ENCODE peak calls at places on chromosome 20, in ten cellular contexts. One of them, this sample, is unnamed.
A peak's percentile ranks its signal among the peaks of the same experiment; 100 is the strongest.

GRCh38 chr20:6636209-6637159 is 131.0 kb upstream of the BMP2 start:
- DNase-seq in ovary: no peak
- DNase-seq in psoas muscle: no peak
- DNase-seq in left ventricle myocardium inferior: no peak
- DNase-seq in neural progenitor cell: peak; percentile 54
- DNase-seq in adrenal gland: peak; percentile 53
- DNase-seq in hepatocyte: peak; percentile 81
- DNase-seq in foreskin fibroblast: peak; percentile 14
- DNase-seq in astrocyte of the spinal cord: peak; percentile 78
- DNase-seq in fibroblast of mammary gland: peak; percentile 69
- DNase-seq in this sample: peak; percentile 69

GRCh38 chr20:47713941-47714450 is 71.3 kb downstream of the SULF2 start:
- DNase-seq in ovary: peak; percentile 71
- DNase-seq in psoas muscle: peak; percentile 66
- DNase-seq in left ventricle myocardium inferior: peak; percentile 34
- DNase-seq in neural progenitor cell: no peak
- DNase-seq in adrenal gland: peak; percentile 58
- DNase-seq in hepatocyte: no peak
- DNase-seq in foreskin fibroblast: peak; percentile 24
- DNase-seq in astrocyte of the spinal cord: peak; percentile 10
- DNase-seq in fibroblast of mammary gland: peak; percentile 51
- DNase-seq in this sample: no peak

GRCh38 chr20:44896583-44896982 is 11.1 kb downstream of the YWHAB start:
- DNase-seq in ovary: no peak
- DNase-seq in psoas muscle: no peak
- DNase-seq in left ventricle myocardium inferior: no peak
- DNase-seq in neural progenitor cell: no peak
- DNase-seq in adrenal gland: no peak
- DNase-seq in hepatocyte: no peak
- DNase-seq in foreskin fibroblast: no peak
- DNase-seq in astrocyte of the spinal cord: no peak
- DNase-seq in fibroblast of mammary gland: no peak
- DNase-seq in this sample: no peak

GRCh38 chr20:2417142-2417541 is 36.4 kb downstream of the TGM6 start:
- DNase-seq in ovary: no peak
- DNase-seq in psoas muscle: no peak
- DNase-seq in left ventricle myocardium inferior: no peak
- DNase-seq in neural progenitor cell: no peak
- DNase-seq in adrenal gland: no peak
- DNase-seq in hepatocyte: no peak
- DNase-seq in foreskin fibroblast: no peak
- DNase-seq in astrocyte of the spinal cord: no peak
- DNase-seq in fibroblast of mammary gland: no peak
- DNase-seq in this sample: no peak

GRCh38 chr20:38153011-38153329 is 12.1 kb downstream of the TGM2 start:
- DNase-seq in ovary: no peak
- DNase-seq in psoas muscle: no peak
- DNase-seq in left ventricle myocardium inferior: no peak
- DNase-seq in neural progenitor cell: no peak
- DNase-seq in adrenal gland: no peak
- DNase-seq in hepatocyte: no peak
- DNase-seq in foreskin fibroblast: no peak
- DNase-seq in astrocyte of the spinal cord: no peak
- DNase-seq in fibroblast of mammary gland: no peak
- DNase-seq in this sample: peak; percentile 70

GRCh38 chr20:41150664-41151063 is 13.3 kb downstream of the PLCG1 start:
- DNase-seq in ovary: no peak
- DNase-seq in psoas muscle: peak; percentile 6
- DNase-seq in left ventricle myocardium inferior: no peak
- DNase-seq in neural progenitor cell: no peak
- DNase-seq in adrenal gland: no peak
- DNase-seq in hepatocyte: no peak
- DNase-seq in foreskin fibroblast: peak; percentile 41
- DNase-seq in astrocyte of the spinal cord: no peak
- DNase-seq in fibroblast of mammary gland: peak; percentile 23
- DNase-seq in this sample: no peak

GRCh38 chr20:59515013-59515905 is 89.1 kb upstream of the PHACTR3 start:
- DNase-seq in ovary: peak; percentile 75
- DNase-seq in psoas muscle: peak; percentile 76
- DNase-seq in left ventricle myocardium inferior: peak; percentile 69
- DNase-seq in neural progenitor cell: peak; percentile 92
- DNase-seq in adrenal gland: peak; percentile 87
- DNase-seq in hepatocyte: peak; percentile 91
- DNase-seq in foreskin fibroblast: peak; percentile 36
- DNase-seq in astrocyte of the spinal cord: peak; percentile 38
- DNase-seq in fibroblast of mammary gland: peak; percentile 52
- DNase-seq in this sample: peak; percentile 58

GRCh38 chr20:45433316-45433715 is 17.4 kb downstream of the PIGT start:
- DNase-seq in ovary: peak; percentile 69
- DNase-seq in psoas muscle: peak; percentile 69
- DNase-seq in left ventricle myocardium inferior: peak; percentile 81
- DNase-seq in neural progenitor cell: no peak
- DNase-seq in adrenal gland: peak; percentile 67
- DNase-seq in hepatocyte: no peak
- DNase-seq in foreskin fibroblast: no peak
- DNase-seq in astrocyte of the spinal cord: peak; percentile 78
- DNase-seq in fibroblast of mammary gland: peak; percentile 63
- DNase-seq in this sample: no peak

GRCh38 chr20:38132156-38132909 is 32.7 kb downstream of the TGM2 start:
- DNase-seq in ovary: peak; percentile 28
- DNase-seq in psoas muscle: peak; percentile 34
- DNase-seq in left ventricle myocardium inferior: no peak
- DNase-seq in neural progenitor cell: no peak
- DNase-seq in adrenal gland: no peak
- DNase-seq in hepatocyte: no peak
- DNase-seq in foreskin fibroblast: no peak
- DNase-seq in astrocyte of the spinal cord: no peak
- DNase-seq in fibroblast of mammary gland: no peak
- DNase-seq in this sample: no peak

GRCh38 chr20:10419550-10420133 is 14.4 kb downstream of the MKKS start:
- DNase-seq in ovary: no peak
- DNase-seq in psoas muscle: no peak
- DNase-seq in left ventricle myocardium inferior: no peak
- DNase-seq in neural progenitor cell: no peak
- DNase-seq in adrenal gland: no peak
- DNase-seq in hepatocyte: no peak
- DNase-seq in foreskin fibroblast: no peak
- DNase-seq in astrocyte of the spinal cord: peak; percentile 36
- DNase-seq in fibroblast of mammary gland: peak; percentile 7
- DNase-seq in this sample: peak; percentile 10

DNA sequence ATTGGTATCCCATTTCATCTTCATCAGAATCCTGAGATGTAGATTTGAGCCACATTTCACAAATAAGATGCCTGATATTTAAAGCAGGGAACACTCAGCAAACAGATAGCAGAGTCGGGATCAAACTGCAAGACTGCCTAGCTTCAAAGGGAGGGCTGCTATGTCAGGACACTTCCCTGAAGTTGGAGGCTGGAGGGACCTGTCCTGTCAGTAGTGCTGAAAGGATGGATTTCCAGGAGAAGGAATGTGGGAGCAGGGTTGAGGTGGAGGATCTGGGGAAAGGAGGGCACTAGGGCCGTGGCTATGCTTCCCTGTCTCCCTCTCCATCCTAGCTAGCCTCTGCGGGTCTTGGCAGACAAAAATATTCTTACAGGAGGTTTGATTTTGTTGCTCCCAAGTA is 32.2 kb downstream of the COX4I2 start:
- DNase-seq in ovary: no peak
- DNase-seq in psoas muscle: no peak
- DNase-seq in left ventricle myocardium inferior: no peak
- DNase-seq in neural progenitor cell: peak; percentile 36
- DNase-seq in adrenal gland: no peak
- DNase-seq in hepatocyte: no peak
- DNase-seq in foreskin fibroblast: no peak
- DNase-seq in astrocyte of the spinal cord: no peak
- DNase-seq in fibroblast of mammary gland: no peak
- DNase-seq in this sample: no peak
- H3K4me3 ChIP-seq in ovary: no peak overlapping the region
- H3K4me3 ChIP-seq in psoas muscle: peak overlapping the region; percentile 8
- H3K4me3 ChIP-seq in left ventricle myocardium inferior: peak overlapping the region; percentile 33
- H3K4me3 ChIP-seq in neural progenitor cell: no peak overlapping the region
- H3K4me3 ChIP-seq in adrenal gland: no peak overlapping the region
- H3K4me3 ChIP-seq in hepatocyte: no peak overlapping the region
- H3K4me3 ChIP-seq in foreskin fibroblast: no peak overlapping the region
- H3K4me3 ChIP-seq in astrocyte of the spinal cord: no peak overlapping the region
- H3K4me3 ChIP-seq in fibroblast of mammary gland: no peak overlapping the region
- H3K4me3 ChIP-seq in this sample: no peak overlapping the region

GRCh38 chr20:17885544-17885943 is 83.0 kb downstream of the SNX5 start:
- DNase-seq in ovary: no peak
- DNase-seq in psoas muscle: no peak
- DNase-seq in left ventricle myocardium inferior: no peak
- DNase-seq in neural progenitor cell: no peak
- DNase-seq in adrenal gland: no peak
- DNase-seq in hepatocyte: no peak
- DNase-seq in foreskin fibroblast: no peak
- DNase-seq in astrocyte of the spinal cord: no peak
- DNase-seq in fibroblast of mammary gland: no peak
- DNase-seq in this sample: no peak

GRCh38 chr20:17890330-17890729 is 78.3 kb downstream of the SNX5 start:
- DNase-seq in ovary: no peak
- DNase-seq in psoas muscle: no peak
- DNase-seq in left ventricle myocardium inferior: no peak
- DNase-seq in neural progenitor cell: no peak
- DNase-seq in adrenal gland: no peak
- DNase-seq in hepatocyte: no peak
- DNase-seq in foreskin fibroblast: no peak
- DNase-seq in astrocyte of the spinal cord: no peak
- DNase-seq in fibroblast of mammary gland: no peak
- DNase-seq in this sample: no peak

GRCh38 chr20:17887331-17888030 is 81.1 kb downstream of the SNX5 start:
- DNase-seq in ovary: no peak
- DNase-seq in psoas muscle: no peak
- DNase-seq in left ventricle myocardium inferior: no peak
- DNase-seq in neural progenitor cell: no peak
- DNase-seq in adrenal gland: no peak
- DNase-seq in hepatocyte: no peak
- DNase-seq in foreskin fibroblast: no peak
- DNase-seq in astrocyte of the spinal cord: no peak
- DNase-seq in fibroblast of mammary gland: no peak
- DNase-seq in this sample: no peak

GRCh38 chr20:17888044-17888443 is 80.5 kb downstream of the SNX5 start:
- DNase-seq in ovary: no peak
- DNase-seq in psoas muscle: no peak
- DNase-seq in left ventricle myocardium inferior: no peak
- DNase-seq in neural progenitor cell: no peak
- DNase-seq in adrenal gland: no peak
- DNase-seq in hepatocyte: no peak
- DNase-seq in foreskin fibroblast: no peak
- DNase-seq in astrocyte of the spinal cord: no peak
- DNase-seq in fibroblast of mammary gland: no peak
- DNase-seq in this sample: no peak

DNA sequence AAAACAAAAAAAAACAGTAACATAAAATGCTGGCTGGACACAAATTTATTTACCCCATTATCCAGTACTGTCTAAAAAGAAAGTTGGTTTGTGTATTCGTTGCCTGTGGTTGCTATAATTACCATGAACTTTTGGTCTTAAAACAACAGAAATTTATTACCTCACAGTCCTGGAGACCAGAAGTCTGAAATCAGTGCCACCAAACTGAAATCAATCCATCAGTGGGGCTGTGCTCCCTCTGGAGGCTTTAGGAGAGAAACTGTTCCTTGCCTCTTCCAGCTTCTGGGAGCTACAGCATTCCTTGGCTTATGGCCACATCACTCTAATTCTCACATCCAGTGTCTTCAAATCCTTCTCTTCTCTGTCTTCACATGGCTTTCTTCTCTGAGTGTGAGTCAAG is 79.4 kb downstream of the SNX5 start:
- DNase-seq in ovary: no peak
- DNase-seq in psoas muscle: no peak
- DNase-seq in left ventricle myocardium inferior: no peak
- DNase-seq in neural progenitor cell: no peak
- DNase-seq in adrenal gland: no peak
- DNase-seq in hepatocyte: no peak
- DNase-seq in foreskin fibroblast: no peak
- DNase-seq in astrocyte of the spinal cord: peak; percentile 58
- DNase-seq in fibroblast of mammary gland: peak; percentile 73
- DNase-seq in this sample: no peak
- TF ChIP-seq CTCF in ovary: no peak
- TF ChIP-seq CTCF in psoas muscle: no peak
- TF ChIP-seq CTCF in left ventricle myocardium inferior: no peak
- TF ChIP-seq CTCF in neural progenitor cell: no peak
- TF ChIP-seq CTCF in adrenal gland: no peak
- TF ChIP-seq CTCF in hepatocyte: no peak
- TF ChIP-seq CTCF in foreskin fibroblast: no peak
- TF ChIP-seq CTCF in astrocyte of the spinal cord: peak; percentile 21
- TF ChIP-seq CTCF in fibroblast of mammary gland: peak; percentile 44
- TF ChIP-seq CTCF in this sample: peak; percentile 50

DNA sequence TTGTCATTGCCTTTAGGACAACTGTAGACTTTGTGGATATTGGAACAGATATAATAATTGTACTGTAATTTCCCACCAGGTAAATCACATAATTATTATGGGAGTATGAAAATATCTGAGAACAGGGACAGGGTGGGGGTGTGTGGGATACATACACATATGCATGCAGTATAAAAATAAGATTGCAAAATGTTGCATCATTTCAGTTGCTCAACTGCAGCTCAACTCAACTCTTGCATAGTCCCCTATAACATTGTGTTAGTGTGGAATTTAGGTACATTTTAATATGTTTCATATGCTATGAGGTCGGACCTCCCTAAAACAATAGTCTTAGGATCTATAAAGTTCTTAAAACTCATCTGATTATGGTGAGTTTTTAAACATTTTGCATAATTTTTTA is 275.0 kb upstream of the FLRT3 start:
- DNase-seq in ovary: no peak
- DNase-seq in psoas muscle: no peak
- DNase-seq in left ventricle myocardium inferior: no peak
- DNase-seq in neural progenitor cell: no peak
- DNase-seq in adrenal gland: no peak
- DNase-seq in hepatocyte: no peak
- DNase-seq in foreskin fibroblast: no peak
- DNase-seq in astrocyte of the spinal cord: no peak
- DNase-seq in fibroblast of mammary gland: peak; percentile 57
- DNase-seq in this sample: no peak
- H3K4me3 ChIP-seq in ovary: no peak overlapping the region
- H3K4me3 ChIP-seq in psoas muscle: no peak overlapping the region
- H3K4me3 ChIP-seq in left ventricle myocardium inferior: no peak overlapping the region
- H3K4me3 ChIP-seq in neural progenitor cell: no peak overlapping the region
- H3K4me3 ChIP-seq in adrenal gland: no peak overlapping the region
- H3K4me3 ChIP-seq in hepatocyte: no peak overlapping the region
- H3K4me3 ChIP-seq in foreskin fibroblast: no peak overlapping the region
- H3K4me3 ChIP-seq in astrocyte of the spinal cord: no peak overlapping the region
- H3K4me3 ChIP-seq in fibroblast of mammary gland: no peak overlapping the region
- H3K4me3 ChIP-seq in this sample: no peak overlapping the region

DNA sequence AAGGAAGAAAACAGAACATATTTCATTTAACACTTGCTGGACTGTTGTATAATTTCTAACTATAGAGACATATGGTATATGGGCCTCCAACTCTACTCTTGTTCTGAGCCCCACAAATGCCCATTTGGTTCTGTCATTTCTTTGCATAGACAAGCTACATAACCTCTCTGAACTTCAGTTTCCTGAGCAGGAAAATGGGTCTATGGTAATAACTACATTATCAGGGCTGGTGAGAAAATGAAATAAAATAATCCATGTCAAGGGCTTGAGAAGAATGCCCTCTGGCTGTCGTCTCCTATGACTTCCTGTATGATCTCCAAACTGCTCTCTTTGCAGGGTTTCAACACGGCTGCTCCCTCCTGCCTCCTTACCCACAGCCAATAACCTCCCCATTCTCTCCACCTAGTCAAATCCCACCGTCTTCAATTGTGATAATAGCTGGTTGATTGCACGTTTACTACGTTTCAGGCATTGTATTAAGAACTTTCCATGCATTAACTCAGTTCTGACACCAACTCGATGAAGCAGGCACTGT is 12.0 kb downstream of the ZCCHC3 start:
- DNase-seq in ovary: no peak
- DNase-seq in psoas muscle: no peak
- DNase-seq in left ventricle myocardium inferior: no peak
- DNase-seq in neural progenitor cell: no peak
- DNase-seq in adrenal gland: no peak
- DNase-seq in hepatocyte: peak; percentile 45
- DNase-seq in foreskin fibroblast: peak; percentile 48
- DNase-seq in astrocyte of the spinal cord: no peak
- DNase-seq in fibroblast of mammary gland: peak; percentile 50
- DNase-seq in this sample: no peak
- TF ChIP-seq CTCF in ovary: no peak
- TF ChIP-seq CTCF in psoas muscle: no peak
- TF ChIP-seq CTCF in left ventricle myocardium inferior: no peak
- TF ChIP-seq CTCF in neural progenitor cell: no peak
- TF ChIP-seq CTCF in adrenal gland: no peak
- TF ChIP-seq CTCF in hepatocyte: peak; percentile 28
- TF ChIP-seq CTCF in foreskin fibroblast: no peak
- TF ChIP-seq CTCF in astrocyte of the spinal cord: no peak
- TF ChIP-seq CTCF in fibroblast of mammary gland: no peak
- TF ChIP-seq CTCF in this sample: peak; percentile 23

This sample was measured in brain microvascular endothelial cell.